ENCODE peak calls at places on chromosomes 4 and X, in six cellular contexts. U is ureter, G is A172, S is omental fat pad, P is RKO, D is posterior cingulate gyrus. M is an unnamed sample.

GRCh38 chr4:168737441-168738176 is 240.8 kb downstream of the PALLD start:
- DNase-seq in P (no peak), U (no peak), S (no peak), D (no peak), G (no peak), M (no peak)

GRCh38 chr4:176320340-176320975 is 692 bp downstream of the SPCS3 start:
- DNase-seq in G (peak; percentile 44), S (peak; percentile 75), P (peak; percentile 86), D (peak; percentile 73), U (peak; percentile 92), M (peak; percentile 66)

GRCh38 chrX:40112996-40113395 is 15.2 kb upstream of the BCOR start:
- DNase-seq in S (no peak), U (no peak), G (no peak), D (no peak), P (no peak), M (no peak)

GRCh38 chr4:15778191-15778741 is at the start of gene CD38:
- DNase-seq in U (peak; percentile 50), G (no peak), S (no peak), P (no peak), D (no peak), M (no peak)

GRCh38 chrX:40880712-40881111 is 145.4 kb upstream of the MED14 start:
- DNase-seq in U (no peak), G (no peak), P (no peak), D (no peak), S (no peak), M (no peak)

GRCh38 chrX:106742193-106742592 is 15.7 kb downstream of the RNF128 start:
- DNase-seq in S (no peak), D (no peak), G (no peak), U (no peak), P (no peak), M (no peak)

GRCh38 chr4:141587897-141588296 is 48.5 kb upstream of the IL15 start:
- DNase-seq in S (no peak), P (peak; percentile 18), G (peak; percentile 26), U (no peak), D (no peak), M (no peak)

GRCh38 chr4:98963538-98964433 is 31.7 kb upstream of the METAP1 start:
- DNase-seq in G (no peak), D (no peak), U (no peak), S (no peak), P (no peak), M (no peak)

GRCh38 chr4:128604840-128605239 is 204.7 kb upstream of the JADE1 start:
- DNase-seq in P (no peak), D (no peak), S (no peak), G (no peak), U (no peak), M (no peak)

GRCh38 chr4:87543835-87544461 is 14.8 kb upstream of the SPARCL1 start:
- DNase-seq in P (peak; percentile 61), D (no peak), G (peak; percentile 46), S (no peak), U (no peak), M (peak; percentile 51)

GRCh38 chr4:83074086-83074704 is 39.2 kb downstream of the COPS4 start:
- DNase-seq in D (no peak), P (peak; percentile 83), U (peak; percentile 47), G (peak; percentile 71), S (no peak), M (peak; percentile 77)

GRCh38 chr4:179196511-179196910 is 1754.3 kb upstream of the AGA start:
- DNase-seq in S (no peak), D (no peak), G (peak; percentile 16), U (no peak), P (no peak), M (peak; percentile 16)

GRCh38 chr4:173211838-173212237 is 43.2 kb downstream of the GALNT7 start:
- DNase-seq in P (peak; percentile 78), U (no peak), G (peak; percentile 88), S (no peak), D (no peak), M (peak; percentile 75)

GRCh38 chrX:91414710-91415109 is 19.9 kb upstream of the PABPC5 start:
- DNase-seq in U (no peak), P (peak; percentile 16), G (no peak), D (no peak), S (no peak), M (peak; percentile 2)

GRCh38 chr4:139909036-139909435 is 243.4 kb downstream of the MGST2 start:
- DNase-seq in S (no peak), G (no peak), P (no peak), D (no peak), U (no peak), M (no peak)

M was measured in H4.